ENCODE peak calls at places on chromosomes 16 and 17, in five cellular contexts. Y is NCI-H1092 treated with DMSO at 0.1 percent for 48 hours; L is RPMI7951; E is activated effector memory CD4-positive, alpha-beta T cell treated with Interleukin-2 at 50 U/mL for 16 hours; G is activated naive CD4-positive, alpha-beta T cell treated with anti-CD3 and anti-CD28 coated beads, Interleukin-2, amount 10 ng/mL, durations not matched to agents 7 days and 5 days. O is an unnamed sample.

GRCh38 chr17:72580321-72581127 is 459.7 kb downstream of the SOX9 start:
- DNase-seq in L (no peak), E (no peak), Y (peak), G (no peak), O (no peak)

GRCh38 chr17:28427372-28427771 is 21.4 kb upstream of the SLC46A1 start:
- DNase-seq in E (no peak), G (no peak), L (no peak), Y (peak), O (no peak)

GRCh38 chr17:10094806-10095205 is 103.6 kb downstream of the GAS7 start:
- DNase-seq in Y (no peak), G (no peak), E (no peak), L (no peak), O (no peak)

GRCh38 chr16:1534021-1535020 is 855 bp downstream of the TMEM204 start:
- DNase-seq in L (no peak), Y (no peak), G (peak), E (no peak), O (no peak)

GRCh38 chr17:82592751-82593589 is 55.3 kb downstream of the WDR45B start:
- DNase-seq in L (peak), E (peak), Y (peak), G (peak), O (no peak)

GRCh38 chr17:28953444-28954118 is 2.3 kb upstream of the PHF12 start:
- DNase-seq in L (peak), E (no peak), Y (peak), G (peak), O (peak)

GRCh38 chr17:75069783-75070182 is 18.0 kb upstream of the SLC16A5 start:
- DNase-seq in L (no peak), E (no peak), Y (no peak), G (peak), O (no peak)

GRCh38 chr16:1357906-1358566 is 6.3 kb downstream of the GNPTG start:
- DNase-seq in L (peak), Y (no peak), E (no peak), G (no peak), O (no peak)

GRCh38 chr17:7355053-7355452 is at the start of gene TMEM95:
- DNase-seq in L (peak), G (no peak), Y (no peak), E (no peak), O (no peak)

GRCh38 chr16:81600275-81600674 is 155.7 kb downstream of the CMIP start:
- DNase-seq in G (no peak), E (no peak), Y (no peak), L (peak), O (no peak)

GRCh38 chr16:67807148-67807682 is 526 bp downstream of the TSNAXIP1 start:
- DNase-seq in G (no peak), L (no peak), Y (no peak), E (no peak), O (no peak)

GRCh38 chr16:1662543-1662942 is 15.5 kb upstream of the JPT2 start:
- DNase-seq in E (no peak), Y (no peak), G (no peak), L (no peak), O (no peak)

GRCh38 chr17:75341784-75342183 is 52.6 kb upstream of the SLC25A19 start:
- DNase-seq in Y (no peak), G (no peak), E (no peak), L (no peak), O (no peak)

GRCh38 chr17:50028207-50029120 is 27.4 kb upstream of the ITGA3 start:
- DNase-seq in L (peak), G (no peak), E (no peak), Y (no peak), O (no peak)

GRCh38 chr17:70420876-70421445 is 251.6 kb downstream of the KCNJ2 start:
- DNase-seq in Y (no peak), G (no peak), E (no peak), L (no peak), O (no peak)

GRCh38 chr17:77889866-77890760 is 68.4 kb upstream of the TNRC6C start:
- DNase-seq in Y (no peak), E (no peak), L (no peak), G (no peak), O (no peak)

GRCh38 chr16:17380613-17381012 is 90.1 kb downstream of the XYLT1 start:
- DNase-seq in L (peak), Y (no peak), E (no peak), G (no peak), O (no peak)

GRCh38 chr16:56860226-56861020 is 4.6 kb upstream of the SLC12A3 start:
- DNase-seq in Y (no peak), G (peak), E (peak), L (peak), O (no peak)

GRCh38 chr17:49748791-49749190 is 15.1 kb downstream of the FAM117A start:
- DNase-seq in G (peak), L (no peak), E (peak), Y (no peak), O (no peak)

GRCh38 chr16:59913666-59914065 is 1179.5 kb upstream of the GOT2 start:
- DNase-seq in Y (no peak), G (no peak), E (no peak), L (no peak), O (no peak)

GRCh38 chr16:79639576-79640311 is 39.2 kb upstream of the MAF start:
- DNase-seq in G (peak), E (no peak), L (peak), Y (no peak), O (no peak)

GRCh38 chr16:57577214-57577613 is 34.8 kb downstream of the ADGRG5 start:
- DNase-seq in Y (no peak), E (no peak), L (no peak), G (no peak), O (no peak)

GRCh38 chr17:74592087-74592990 is at the start of gene CD300LD:
- DNase-seq in Y (no peak), G (peak), L (peak), E (no peak), O (no peak)

O was measured in H1.